ENCODE peak calls at places on chromosomes 4 and X, in eight cellular contexts. O, E, I, F, U, X, J and A are unnamed samples.

GRCh38 chr4:182540496-182540895 is 297.3 kb downstream of the TENM3 start:
- DNase-seq in O (no peak), E (no peak), I (no peak), F (no peak), U (no peak), X (no peak), J (no peak), A (no peak)

GRCh38 chr4:113437124-113437523 is 324.4 kb downstream of the CAMK2D start:
- DNase-seq in O (no peak), E (no peak), I (no peak), F (no peak), U (no peak), X (no peak), J (peak; percentile 15), A (no peak)

GRCh38 chrX:71623714-71624113 is 5.4 kb upstream of the CXCR3 start:
- DNase-seq in O (no peak), E (no peak), I (no peak), F (no peak), U (no peak), X (no peak), J (no peak), A (no peak)

GRCh38 chr4:170015285-170015684 is 10.9 kb downstream of the MFAP3L start:
- DNase-seq in O (no peak), E (no peak), I (no peak), F (no peak), U (no peak), X (no peak), J (no peak), A (no peak)

GRCh38 chrX:85244411-85245210 is 820 bp downstream of the ZNF711 start:
- DNase-seq in O (no peak), E (peak; percentile 61), I (peak; percentile 13), F (peak; percentile 0), U (peak; percentile 25), X (no peak), J (peak; percentile 14), A (peak; percentile 17)

GRCh38 chr4:130359537-130359936 is 1263.6 kb downstream of the C4orf33 start:
- DNase-seq in O (peak; percentile 18), E (peak; percentile 32), I (peak; percentile 24), F (peak; percentile 4), U (no peak), X (no peak), J (peak; percentile 39), A (no peak)

GRCh38 chr4:158285429-158286216 is 75.3 kb downstream of the TMEM144 start:
- DNase-seq in O (no peak), E (no peak), I (no peak), F (no peak), U (no peak), X (no peak), J (no peak), A (peak; percentile 1)

GRCh38 chrX:115504167-115504566 is 56.8 kb upstream of the PLS3 start:
- DNase-seq in O (no peak), E (no peak), I (no peak), F (no peak), U (no peak), X (no peak), J (no peak), A (no peak)

GRCh38 chr4:77193511-77194236 is 36.7 kb downstream of the CCNG2 start:
- DNase-seq in O (no peak), E (peak; percentile 67), I (no peak), F (no peak), U (peak; percentile 71), X (peak; percentile 52), J (no peak), A (no peak)

GRCh38 chr4:95129708-95130343 is 372.1 kb downstream of the BMPR1B start:
- DNase-seq in O (peak; percentile 99), E (peak; percentile 28), I (peak; percentile 99), F (peak; percentile 99), U (no peak), X (no peak), J (peak; percentile 83), A (peak; percentile 88)

GRCh38 chr4:111562811-111563210 is 582.4 kb upstream of the FAM241A start:
- DNase-seq in O (no peak), E (no peak), I (peak; percentile 79), F (peak; percentile 75), U (no peak), X (no peak), J (no peak), A (no peak)

GRCh38 chr4:186326391-186326790 is 60.4 kb downstream of the F11 start:
- DNase-seq in O (no peak), E (no peak), I (no peak), F (no peak), U (no peak), X (no peak), J (no peak), A (no peak)

GRCh38 chr4:40990202-40990898 is 224.0 kb downstream of the APBB2 start:
- DNase-seq in O (peak; percentile 93), E (no peak), I (peak; percentile 93), F (peak; percentile 99), U (no peak), X (no peak), J (peak; percentile 76), A (peak; percentile 94)

GRCh38 chrX:139803224-139803623 is 95.3 kb upstream of the MCF2 start:
- DNase-seq in O (no peak), E (no peak), I (no peak), F (no peak), U (no peak), X (no peak), J (no peak), A (no peak)

GRCh38 chr4:184408021-184408710 is 66.2 kb downstream of the IRF2 start:
- DNase-seq in O (peak; percentile 71), E (no peak), I (peak; percentile 85), F (peak; percentile 50), U (no peak), X (no peak), J (peak; percentile 53), A (peak; percentile 23)

GRCh38 chr4:107734120-107734519 is 14.1 kb upstream of the PAPSS1 start:
- DNase-seq in O (no peak), E (peak; percentile 35), I (peak; percentile 40), F (no peak), U (no peak), X (no peak), J (no peak), A (no peak)

GRCh38 chr4:183443609-183444148 is 757 bp upstream of the CDKN2AIP start:
- DNase-seq in O (no peak), E (peak; percentile 80), I (no peak), F (peak; percentile 61), U (no peak), X (no peak), J (peak; percentile 72), A (no peak)

GRCh38 chr4:55781341-55781740 is 38.2 kb upstream of the EXOC1L start:
- DNase-seq in O (no peak), E (no peak), I (no peak), F (no peak), U (no peak), X (no peak), J (no peak), A (no peak)

GRCh38 chrX:134631404-134632346 is 26.6 kb downstream of the PLAC1 start:
- DNase-seq in O (no peak), E (no peak), I (peak; percentile 48), F (peak; percentile 90), U (no peak), X (no peak), J (no peak), A (no peak)

GRCh38 chr4:148790246-148790645 is 348.0 kb upstream of the NR3C2 start:
- DNase-seq in O (no peak), E (no peak), I (no peak), F (no peak), U (no peak), X (no peak), J (no peak), A (no peak)

GRCh38 chr4:12791536-12791935 is 692.6 kb downstream of the RAB28 start:
- DNase-seq in O (no peak), E (no peak), I (no peak), F (no peak), U (no peak), X (no peak), J (no peak), A (no peak)

GRCh38 chr4:15006416-15007024 is 4.2 kb downstream of the CPEB2 start:
- DNase-seq in O (no peak), E (peak; percentile 26), I (peak; percentile 42), F (peak; percentile 17), U (no peak), X (peak; percentile 21), J (peak; percentile 53), A (no peak)

GRCh38 chr4:140156529-140157171 is 2.7 kb upstream of the MAML3 start:
- DNase-seq in O (no peak), E (peak; percentile 69), I (no peak), F (peak; percentile 9), U (no peak), X (no peak), J (no peak), A (no peak)

GRCh38 chr4:40055379-40055872 is 1.2 kb upstream of the N4BP2 start:
- DNase-seq in O (peak; percentile 12), E (peak; percentile 92), I (no peak), F (peak; percentile 56), U (no peak), X (peak; percentile 24), J (peak; percentile 28), A (no peak)

GRCh38 chrX:123464709-123465108 is 268.1 kb downstream of the THOC2 start:
- DNase-seq in O (no peak), E (no peak), I (no peak), F (no peak), U (no peak), X (no peak), J (no peak), A (no peak)

GRCh38 chr4:16078195-16078756 is 5.5 kb downstream of the PROM1 start:
- DNase-seq in O (no peak), E (no peak), I (no peak), F (no peak), U (no peak), X (no peak), J (no peak), A (no peak)

GRCh38 chrX:154486396-154487207 is at the start of gene UBL4A:
- DNase-seq in O (no peak), E (peak; percentile 79), I (peak; percentile 63), F (peak; percentile 27), U (peak; percentile 79), X (peak; percentile 63), J (peak; percentile 50), A (peak; percentile 58)

GRCh38 chr4:186900980-186901379 is 177.3 kb upstream of the FAT1 start:
- DNase-seq in O (no peak), E (no peak), I (no peak), F (no peak), U (no peak), X (no peak), J (no peak), A (no peak)

GRCh38 chr4:20813698-20814097 is 113.4 kb downstream of the PACRGL start:
- DNase-seq in O (no peak), E (no peak), I (peak; percentile 6), F (peak; percentile 29), U (no peak), X (no peak), J (no peak), A (no peak)

GRCh38 chr4:118338981-118339765 is 13.6 kb downstream of the PRSS12 start:
- DNase-seq in O (peak; percentile 34), E (no peak), I (peak; percentile 76), F (peak; percentile 66), U (no peak), X (no peak), J (peak; percentile 63), A (peak; percentile 24)

GRCh38 chr4:6180841-6181631 is 19.3 kb downstream of the JAKMIP1 start:
- DNase-seq in O (no peak), E (no peak), I (no peak), F (no peak), U (peak; percentile 43), X (peak; percentile 77), J (no peak), A (no peak)

GRCh38 chr4:159075531-159075932 is 27.3 kb upstream of the RAPGEF2 start:
- DNase-seq in O (peak; percentile 33), E (no peak), I (peak; percentile 76), F (peak; percentile 81), U (no peak), X (no peak), J (no peak), A (no peak)

GRCh38 chr4:26105372-26105771 is 191.4 kb downstream of the SMIM20 start:
- DNase-seq in O (peak; percentile 54), E (no peak), I (no peak), F (no peak), U (no peak), X (no peak), J (no peak), A (no peak)

GRCh38 chrX:72169008-72169728 is 12.4 kb upstream of the PIN4 start:
- DNase-seq in O (peak; percentile 6), E (no peak), I (peak; percentile 8), F (peak; percentile 38), U (no peak), X (peak; percentile 61), J (peak; percentile 46), A (peak; percentile 3)